ENCODE peak calls at places on chromosomes 5 and 9, in five cellular contexts. One of them, this sample, is unnamed.

GRCh38 chr5:172910828-172911627 is 48.2 kb upstream of the RPL26L1 start:
- DNase-seq in astrocyte: peak; percentile 66
- DNase-seq in CD4-positive, alpha-beta memory T cell: no peak
- DNase-seq in SJCRH30: peak; percentile 48
- DNase-seq in Karpas-422: no peak
- DNase-seq in this sample: no peak

GRCh38 chr5:81851481-81852178 is 100.7 kb upstream of the SSBP2 start:
- DNase-seq in SJCRH30: peak; percentile 96
- DNase-seq in Karpas-422: peak; percentile 96
- DNase-seq in astrocyte: peak; percentile 89
- DNase-seq in CD4-positive, alpha-beta memory T cell: peak; percentile 92
- DNase-seq in this sample: no peak

GRCh38 chr5:132258102-132259060 is 885 bp downstream of the PDLIM4 start:
- DNase-seq in Karpas-422: no peak
- DNase-seq in SJCRH30: peak; percentile 97
- DNase-seq in astrocyte: peak; percentile 50
- DNase-seq in CD4-positive, alpha-beta memory T cell: no peak
- DNase-seq in this sample: no peak

GRCh38 chr9:98255064-98255577 is 328 bp downstream of the TBC1D2 start:
- DNase-seq in Karpas-422: no peak
- DNase-seq in astrocyte: peak; percentile 51
- DNase-seq in CD4-positive, alpha-beta memory T cell: no peak
- DNase-seq in SJCRH30: no peak
- DNase-seq in this sample: no peak

GRCh38 chr5:180790524-180790923 is 12.1 kb downstream of the MGAT1 start:
- DNase-seq in CD4-positive, alpha-beta memory T cell: no peak
- DNase-seq in SJCRH30: no peak
- DNase-seq in astrocyte: no peak
- DNase-seq in Karpas-422: no peak
- DNase-seq in this sample: no peak

GRCh38 chr9:96486351-96487029 is 36.5 kb downstream of the HABP4 start:
- DNase-seq in SJCRH30: no peak
- DNase-seq in astrocyte: peak; percentile 87
- DNase-seq in Karpas-422: no peak
- DNase-seq in CD4-positive, alpha-beta memory T cell: no peak
- DNase-seq in this sample: no peak

GRCh38 chr9:19116391-19116790 is 10.9 kb downstream of the PLIN2 start:
- DNase-seq in CD4-positive, alpha-beta memory T cell: no peak
- DNase-seq in astrocyte: peak; percentile 79
- DNase-seq in Karpas-422: no peak
- DNase-seq in SJCRH30: no peak
- DNase-seq in this sample: no peak

GRCh38 chr9:26331223-26331622 is 561.4 kb downstream of the CAAP1 start:
- DNase-seq in astrocyte: no peak
- DNase-seq in CD4-positive, alpha-beta memory T cell: no peak
- DNase-seq in SJCRH30: no peak
- DNase-seq in Karpas-422: no peak
- DNase-seq in this sample: no peak

GRCh38 chr5:179318193-179318955 is 26.9 kb downstream of the ADAMTS2 start:
- DNase-seq in astrocyte: no peak
- DNase-seq in Karpas-422: no peak
- DNase-seq in SJCRH30: peak; percentile 29
- DNase-seq in CD4-positive, alpha-beta memory T cell: no peak
- DNase-seq in this sample: no peak

GRCh38 chr9:127121628-127122175 is 733 bp downstream of the ANGPTL2 start:
- DNase-seq in CD4-positive, alpha-beta memory T cell: no peak
- DNase-seq in SJCRH30: peak; percentile 52
- DNase-seq in Karpas-422: no peak
- DNase-seq in astrocyte: peak; percentile 19
- DNase-seq in this sample: no peak

GRCh38 chr5:135691116-135691515 is 112.3 kb upstream of the CXCL14 start:
- DNase-seq in SJCRH30: no peak
- DNase-seq in astrocyte: no peak
- DNase-seq in Karpas-422: no peak
- DNase-seq in CD4-positive, alpha-beta memory T cell: no peak
- DNase-seq in this sample: no peak

GRCh38 chr5:113147088-113147487 is 170.5 kb downstream of the DCP2 start:
- DNase-seq in astrocyte: peak; percentile 82
- DNase-seq in Karpas-422: no peak
- DNase-seq in SJCRH30: no peak
- DNase-seq in CD4-positive, alpha-beta memory T cell: no peak
- DNase-seq in this sample: no peak

GRCh38 chr9:98218562-98219363 is 26.3 kb upstream of the CORO2A start:
- DNase-seq in SJCRH30: no peak
- DNase-seq in CD4-positive, alpha-beta memory T cell: no peak
- DNase-seq in Karpas-422: no peak
- DNase-seq in astrocyte: peak; percentile 48
- DNase-seq in this sample: no peak

GRCh38 chr5:96433066-96433447 is at the start of gene PCSK1:
- DNase-seq in Karpas-422: no peak
- DNase-seq in CD4-positive, alpha-beta memory T cell: no peak
- DNase-seq in astrocyte: peak; percentile 23
- DNase-seq in SJCRH30: no peak
- DNase-seq in this sample: no peak

GRCh38 chr5:35815089-35815936 is 41.4 kb upstream of the IL7R start:
- DNase-seq in CD4-positive, alpha-beta memory T cell: peak; percentile 53
- DNase-seq in SJCRH30: peak; percentile 18
- DNase-seq in astrocyte: no peak
- DNase-seq in Karpas-422: peak; percentile 71
- DNase-seq in this sample: peak; percentile 39

GRCh38 chr9:76562511-76562911 is 103.5 kb downstream of the GCNT1 start:
- DNase-seq in astrocyte: peak; percentile 78
- DNase-seq in CD4-positive, alpha-beta memory T cell: no peak
- DNase-seq in Karpas-422: peak; percentile 26
- DNase-seq in SJCRH30: no peak
- DNase-seq in this sample: no peak

GRCh38 chr5:72648511-72648910 is 141.3 kb upstream of the ZNF366 start:
- DNase-seq in Karpas-422: no peak
- DNase-seq in SJCRH30: no peak
- DNase-seq in CD4-positive, alpha-beta memory T cell: no peak
- DNase-seq in astrocyte: no peak
- DNase-seq in this sample: no peak

GRCh38 chr5:100706796-100707195 is 171.6 kb downstream of the FAM174A start:
- DNase-seq in astrocyte: no peak
- DNase-seq in Karpas-422: peak; percentile 50
- DNase-seq in SJCRH30: no peak
- DNase-seq in CD4-positive, alpha-beta memory T cell: no peak
- DNase-seq in this sample: peak; percentile 17

GRCh38 chr5:79069488-79070001 is at the start of the genes BHMT2 and DMGDH:
- DNase-seq in astrocyte: peak; percentile 47
- DNase-seq in SJCRH30: no peak
- DNase-seq in Karpas-422: no peak
- DNase-seq in CD4-positive, alpha-beta memory T cell: no peak
- DNase-seq in this sample: no peak

GRCh38 chr9:128552744-128553221 is 396 bp downstream of the SPTAN1 start:
- DNase-seq in astrocyte: no peak
- DNase-seq in Karpas-422: peak; percentile 81
- DNase-seq in CD4-positive, alpha-beta memory T cell: no peak
- DNase-seq in SJCRH30: peak; percentile 55
- DNase-seq in this sample: no peak

GRCh38 chr5:96288166-96288844 is 144.7 kb downstream of the PCSK1 start:
- DNase-seq in astrocyte: no peak
- DNase-seq in CD4-positive, alpha-beta memory T cell: no peak
- DNase-seq in Karpas-422: no peak
- DNase-seq in SJCRH30: no peak
- DNase-seq in this sample: no peak

GRCh38 chr5:92518318-92518913 is 1062.6 kb downstream of the NR2F1-AS1 start:
- DNase-seq in SJCRH30: peak; percentile 7
- DNase-seq in CD4-positive, alpha-beta memory T cell: no peak
- DNase-seq in Karpas-422: peak; percentile 48
- DNase-seq in astrocyte: peak; percentile 45
- DNase-seq in this sample: no peak

GRCh38 chr9:136100700-136101614 is 5.9 kb upstream of the NACC2 start:
- DNase-seq in Karpas-422: peak; percentile 65
- DNase-seq in astrocyte: no peak
- DNase-seq in SJCRH30: no peak
- DNase-seq in CD4-positive, alpha-beta memory T cell: no peak
- DNase-seq in this sample: no peak

GRCh38 chr5:122164831-122165573 is 35.7 kb downstream of the ZNF474 start:
- DNase-seq in astrocyte: no peak
- DNase-seq in Karpas-422: no peak
- DNase-seq in SJCRH30: no peak
- DNase-seq in CD4-positive, alpha-beta memory T cell: no peak
- DNase-seq in this sample: no peak

GRCh38 chr5:131968396-131968954 is 23.0 kb upstream of the MEIKIN start:
- DNase-seq in astrocyte: peak; percentile 83
- DNase-seq in SJCRH30: no peak
- DNase-seq in CD4-positive, alpha-beta memory T cell: no peak
- DNase-seq in Karpas-422: no peak
- DNase-seq in this sample: no peak

GRCh38 chr9:15135167-15135792 is 171.7 kb downstream of the TTC39B start:
- DNase-seq in astrocyte: peak; percentile 48
- DNase-seq in CD4-positive, alpha-beta memory T cell: peak; percentile 41
- DNase-seq in Karpas-422: peak; percentile 83
- DNase-seq in SJCRH30: peak; percentile 57
- DNase-seq in this sample: no peak

GRCh38 chr5:10590226-10591047 is 26.6 kb downstream of the ANKRD33B start:
- DNase-seq in SJCRH30: peak; percentile 22
- DNase-seq in Karpas-422: no peak
- DNase-seq in CD4-positive, alpha-beta memory T cell: no peak
- DNase-seq in astrocyte: peak; percentile 72
- DNase-seq in this sample: no peak

GRCh38 chr5:10591159-10591558 is 27.3 kb downstream of the ANKRD33B start:
- DNase-seq in Karpas-422: no peak
- DNase-seq in SJCRH30: no peak
- DNase-seq in CD4-positive, alpha-beta memory T cell: no peak
- DNase-seq in astrocyte: no peak
- DNase-seq in this sample: no peak

GRCh38 chr5:10586008-10586407 is 22.1 kb downstream of the ANKRD33B start:
- DNase-seq in astrocyte: no peak
- DNase-seq in SJCRH30: no peak
- DNase-seq in Karpas-422: no peak
- DNase-seq in CD4-positive, alpha-beta memory T cell: no peak
- DNase-seq in this sample: no peak

GRCh38 chr5:10588779-10589447 is 25.0 kb downstream of the ANKRD33B start:
- DNase-seq in SJCRH30: no peak
- DNase-seq in astrocyte: no peak
- DNase-seq in CD4-positive, alpha-beta memory T cell: no peak
- DNase-seq in Karpas-422: no peak
- DNase-seq in this sample: no peak

GRCh38 chr5:10588109-10588775 is 24.4 kb downstream of the ANKRD33B start:
- DNase-seq in astrocyte: no peak
- DNase-seq in Karpas-422: no peak
- DNase-seq in CD4-positive, alpha-beta memory T cell: no peak
- DNase-seq in SJCRH30: no peak
- DNase-seq in this sample: no peak
- H3K4me1 ChIP-seq in astrocyte: no peaks in the 10 kb centered on the region
- H3K4me1 ChIP-seq in Karpas-422: peaks cover 13% of the 10 kb centered on the region
- H3K4me1 ChIP-seq in CD4-positive, alpha-beta memory T cell: peaks cover 5% of the 10 kb centered on the region
- H3K4me1 ChIP-seq in SJCRH30: peaks cover 15% of the 10 kb centered on the region
- H3K4me1 ChIP-seq in this sample: peaks cover 35% of the 10 kb centered on the region

GRCh38 chr5:57111993-57112392 is 61.9 kb upstream of the GPBP1 start:
- DNase-seq in astrocyte: no peak
- DNase-seq in Karpas-422: no peak
- DNase-seq in CD4-positive, alpha-beta memory T cell: no peak
- DNase-seq in SJCRH30: no peak
- DNase-seq in this sample: no peak

GRCh38 chr5:57102905-57103255 is 71.0 kb upstream of the GPBP1 start:
- DNase-seq in Karpas-422: no peak
- DNase-seq in CD4-positive, alpha-beta memory T cell: no peak
- DNase-seq in astrocyte: no peak
- DNase-seq in SJCRH30: no peak
- DNase-seq in this sample: no peak

GRCh38 chr5:57102189-57102904 is 71.5 kb upstream of the GPBP1 start:
- DNase-seq in SJCRH30: no peak
- DNase-seq in astrocyte: no peak
- DNase-seq in Karpas-422: no peak
- DNase-seq in CD4-positive, alpha-beta memory T cell: no peak
- DNase-seq in this sample: no peak

GRCh38 chr5:57103317-57103907 is 70.4 kb upstream of the GPBP1 start:
- DNase-seq in SJCRH30: no peak
- DNase-seq in CD4-positive, alpha-beta memory T cell: no peak
- DNase-seq in astrocyte: no peak
- DNase-seq in Karpas-422: no peak
- DNase-seq in this sample: no peak

DNA sequence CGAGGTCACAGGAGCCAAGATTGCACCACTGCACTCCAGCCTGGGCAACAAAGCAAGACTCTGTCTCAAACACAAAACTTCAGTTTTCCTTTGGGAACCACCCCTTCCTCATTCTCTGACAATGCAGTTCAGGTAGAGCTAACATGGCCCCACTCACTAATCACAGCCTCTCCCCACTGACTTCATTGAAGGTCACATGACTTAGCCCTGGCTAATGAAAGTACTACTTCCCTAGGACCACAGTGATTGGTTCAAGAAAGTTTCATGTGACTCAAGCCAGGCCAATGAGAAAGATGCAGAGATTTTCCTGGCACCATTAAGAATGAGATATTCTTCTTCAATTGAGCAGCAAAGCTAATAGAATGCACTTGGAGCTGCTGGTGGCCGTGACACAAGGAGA is 67.2 kb upstream of the GPBP1 start:
- DNase-seq in astrocyte: no peak
- DNase-seq in CD4-positive, alpha-beta memory T cell: no peak
- DNase-seq in Karpas-422: peak; percentile 44
- DNase-seq in SJCRH30: no peak
- DNase-seq in this sample: no peak
- H3K27ac ChIP-seq in astrocyte: no peak overlapping the region
- H3K27ac ChIP-seq in CD4-positive, alpha-beta memory T cell: no peak overlapping the region
- H3K27ac ChIP-seq in Karpas-422: no peak overlapping the region
- H3K27ac ChIP-seq in SJCRH30: no peak overlapping the region
- H3K27ac ChIP-seq in this sample: no peak overlapping the region

DNA sequence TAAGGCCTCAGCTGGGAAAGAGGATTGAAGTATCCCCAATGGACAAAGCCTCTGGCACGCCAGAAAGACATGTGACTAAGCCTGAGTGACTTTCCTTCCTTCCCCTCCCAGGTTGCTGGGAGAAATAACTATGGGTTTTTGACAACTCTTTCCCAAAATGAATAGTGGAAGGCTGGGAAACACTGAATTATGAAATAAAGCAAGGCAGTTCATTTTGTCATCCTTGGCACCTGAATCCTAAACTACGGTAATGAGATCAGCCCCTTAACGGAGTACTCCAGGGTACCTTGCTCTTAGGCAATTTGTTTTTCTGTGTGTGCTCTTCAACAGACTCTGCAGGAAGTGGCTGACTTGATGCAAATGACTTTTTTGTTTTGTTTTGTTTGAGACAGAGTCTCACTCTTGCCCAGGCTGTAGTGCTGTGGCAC is 75.2 kb downstream of the LMNB1 start:
- DNase-seq in Karpas-422: no peak
- DNase-seq in SJCRH30: no peak
- DNase-seq in CD4-positive, alpha-beta memory T cell: no peak
- DNase-seq in astrocyte: no peak
- DNase-seq in this sample: no peak
- H3K4me1 ChIP-seq in Karpas-422: no peaks in the 10 kb centered on the region
- H3K4me1 ChIP-seq in SJCRH30: peaks cover 10% of the 10 kb centered on the region
- H3K4me1 ChIP-seq in CD4-positive, alpha-beta memory T cell: peaks cover 36% of the 10 kb centered on the region
- H3K4me1 ChIP-seq in astrocyte: peaks cover 18% of the 10 kb centered on the region
- H3K4me1 ChIP-seq in this sample: no peaks in the 10 kb centered on the region

DNA sequence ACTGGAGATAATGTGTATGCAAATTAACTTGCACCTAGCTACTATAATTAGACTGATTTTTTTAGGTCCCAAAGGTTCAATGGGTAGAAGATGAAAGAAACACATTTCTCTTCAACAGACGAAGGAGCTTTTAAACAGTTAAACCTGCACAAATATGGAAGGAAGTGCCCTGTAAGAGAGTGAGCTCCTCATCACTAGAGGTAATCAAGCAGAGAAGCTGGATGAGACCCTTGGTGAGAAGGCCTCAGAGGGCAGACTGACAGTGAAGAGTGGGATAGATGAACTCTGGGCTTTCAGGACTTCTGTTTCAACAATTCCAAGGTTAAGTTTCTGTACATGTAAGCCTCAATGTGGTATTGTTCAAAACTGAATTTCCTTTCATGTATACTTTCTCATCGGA is 23.2 kb downstream of the PTPN3 start:
- DNase-seq in CD4-positive, alpha-beta memory T cell: no peak
- DNase-seq in astrocyte: no peak
- DNase-seq in SJCRH30: no peak
- DNase-seq in Karpas-422: no peak
- DNase-seq in this sample: no peak
- H3K27ac ChIP-seq in CD4-positive, alpha-beta memory T cell: no peak overlapping the region
- H3K27ac ChIP-seq in astrocyte: no peak overlapping the region
- H3K27ac ChIP-seq in SJCRH30: no peak overlapping the region
- H3K27ac ChIP-seq in Karpas-422: no peak overlapping the region
- H3K27ac ChIP-seq in this sample: no peak overlapping the region

This sample was measured in Panc1.